ENCODE peak calls at places on chromosomes 13 and 19, in nine cellular contexts. J, F, Z, O, D, I, L, V and N are unnamed samples.

GRCh38 chr19:1932395-1932794 is 8.6 kb upstream of the CSNK1G2 start:
- DNase-seq in J (no peak), Z (no peak), O (no peak), D (no peak), L (no peak), F (no peak), I (no peak), V (no peak), N (no peak)

GRCh38 chr19:40982594-40983101 is 8.4 kb upstream of the CYP2B6 start:
- DNase-seq in V (no peak), O (no peak), L (no peak), I (no peak), Z (peak; percentile 86), D (no peak), F (no peak), J (no peak), N (no peak)

GRCh38 chr13:74573654-74574053 is 439.4 kb upstream of the KLF12 start:
- DNase-seq in O (peak; percentile 9), I (no peak), D (peak; percentile 14), F (peak; percentile 64), Z (peak; percentile 58), J (no peak), V (no peak), L (no peak), N (no peak)

GRCh38 chr19:42325896-42326771 is 699 bp downstream of the MEGF8 start:
- DNase-seq in J (no peak), I (no peak), L (no peak), O (peak; percentile 49), F (peak; percentile 30), V (no peak), D (peak; percentile 38), Z (peak; percentile 53), N (no peak)

GRCh38 chr13:33524086-33524485 is 238.5 kb upstream of the STARD13 start:
- DNase-seq in Z (no peak), O (no peak), I (no peak), V (no peak), L (no peak), J (no peak), D (no peak), F (no peak), N (no peak)

GRCh38 chr19:16022251-16022650 is 54.0 kb upstream of the TPM4 start:
- DNase-seq in D (no peak), J (no peak), V (no peak), Z (peak; percentile 18), I (no peak), O (no peak), F (no peak), L (no peak), N (no peak)

GRCh38 chr13:91539458-91540156 is 141.2 kb downstream of the GPC5 start:
- DNase-seq in V (no peak), I (no peak), Z (no peak), F (no peak), D (no peak), L (no peak), J (no peak), O (peak; percentile 4), N (no peak)

GRCh38 chr13:113297370-113297871 is 382 bp downstream of the LAMP1 start:
- DNase-seq in Z (peak; percentile 45), V (peak; percentile 69), I (no peak), J (peak; percentile 56), O (no peak), F (peak; percentile 58), D (no peak), L (no peak), N (peak; percentile 56)

GRCh38 chr19:42422576-42423461 is 4.4 kb downstream of the LIPE start:
- DNase-seq in V (peak; percentile 74), I (no peak), L (peak; percentile 39), Z (peak; percentile 45), O (peak; percentile 75), F (no peak), J (peak; percentile 35), D (no peak), N (no peak)

GRCh38 chr13:43494206-43494605 is 292.6 kb downstream of the ENOX1 start:
- DNase-seq in J (no peak), D (no peak), F (no peak), Z (no peak), V (no peak), L (no peak), I (no peak), O (no peak), N (no peak)

GRCh38 chr13:92390217-92390616 is 836.4 kb upstream of the GPC6 start:
- DNase-seq in J (no peak), F (peak; percentile 67), V (no peak), I (no peak), Z (no peak), L (no peak), O (peak; percentile 18), D (no peak), N (no peak)

GRCh38 chr19:47625650-47626049 is 16.7 kb downstream of the BICRA start:
- DNase-seq in J (no peak), V (no peak), I (no peak), D (no peak), Z (no peak), F (no peak), O (no peak), L (no peak), N (no peak)

GRCh38 chr13:111486801-111487200 is 166.4 kb downstream of the TEX29 start:
- DNase-seq in Z (no peak), I (no peak), L (no peak), J (no peak), D (no peak), O (no peak), V (no peak), F (no peak), N (no peak)

GRCh38 chr19:40274585-40275544 is 10.3 kb downstream of the AKT2 start:
- DNase-seq in L (no peak), V (no peak), F (no peak), Z (no peak), D (no peak), I (no peak), J (no peak), O (no peak), N (no peak)

GRCh38 chr13:111385182-111385857 is 64.9 kb downstream of the TEX29 start:
- DNase-seq in V (no peak), I (no peak), F (no peak), D (no peak), J (no peak), Z (peak; percentile 8), L (no peak), O (no peak), N (no peak)

GRCh38 chr13:94825507-94825906 is 113.2 kb upstream of the SOX21 start:
- DNase-seq in V (peak; percentile 68), D (peak; percentile 54), I (peak; percentile 58), F (no peak), O (no peak), J (no peak), Z (peak; percentile 89), L (peak; percentile 79), N (no peak)

GRCh38 chr13:32267836-32268439 is 47.2 kb downstream of the ZAR1L start:
- DNase-seq in F (peak; percentile 37), L (no peak), V (no peak), Z (peak; percentile 85), D (no peak), O (peak; percentile 79), J (peak; percentile 9), I (no peak), N (no peak)

GRCh38 chr13:109509154-109509905 is 277.1 kb downstream of the IRS2 start:
- DNase-seq in J (no peak), O (peak; percentile 37), F (no peak), D (no peak), I (no peak), L (no peak), V (no peak), Z (no peak), N (no peak)

GRCh38 chr13:29683041-29683440 is 87.6 kb upstream of the SLC7A1 start:
- DNase-seq in L (no peak), J (no peak), F (no peak), I (no peak), V (no peak), Z (no peak), D (no peak), O (no peak), N (no peak)

GRCh38 chr19:34336781-34337271 is 28.2 kb upstream of the GPI start:
- DNase-seq in J (peak; percentile 14), V (no peak), F (no peak), D (no peak), L (peak; percentile 57), O (peak; percentile 52), Z (no peak), I (no peak), N (no peak)

GRCh38 chr13:111395511-111396393 is 75.3 kb downstream of the TEX29 start:
- DNase-seq in J (no peak), F (no peak), L (no peak), V (no peak), Z (peak; percentile 16), D (no peak), I (no peak), O (no peak), N (no peak)

GRCh38 chr19:30854207-30854606 is 482.0 kb downstream of the ZNF536 start:
- DNase-seq in V (no peak), J (no peak), F (no peak), O (no peak), L (no peak), Z (no peak), D (no peak), I (no peak), N (no peak)

GRCh38 chr19:7582446-7582845 is 13.2 kb upstream of the CAMSAP3 start:
- DNase-seq in I (no peak), Z (no peak), F (no peak), L (no peak), J (no peak), V (no peak), D (no peak), O (no peak), N (no peak)

GRCh38 chr19:1265611-1266115 is 3.5 kb upstream of the CIRBP start:
- DNase-seq in V (no peak), L (peak; percentile 78), D (peak; percentile 71), Z (no peak), F (no peak), J (peak; percentile 37), O (no peak), I (peak; percentile 71), N (peak; percentile 80)

GRCh38 chr13:66992683-66993082 is 237.5 kb downstream of the PCDH9 start:
- DNase-seq in Z (no peak), L (no peak), J (no peak), V (no peak), O (no peak), I (no peak), F (no peak), D (no peak), N (no peak)

GRCh38 chr19:29887498-29887897 is 54.5 kb upstream of the URI1 start:
- DNase-seq in I (no peak), D (no peak), F (no peak), V (no peak), O (no peak), J (no peak), Z (no peak), L (no peak), N (no peak)

GRCh38 chr19:54379187-54379678 is 14.5 kb upstream of the LAIR1 start:
- DNase-seq in O (no peak), D (no peak), L (no peak), V (no peak), Z (no peak), I (no peak), J (no peak), F (no peak), N (no peak)

GRCh38 chr13:64925284-64925683 is 2304.9 kb downstream of the PCDH9 start:
- DNase-seq in D (no peak), F (no peak), O (peak; percentile 32), I (no peak), V (no peak), L (peak; percentile 9), Z (peak; percentile 75), J (no peak), N (no peak)

GRCh38 chr13:95185311-95185710 is 115.9 kb downstream of the ABCC4 start:
- DNase-seq in V (no peak), I (no peak), J (no peak), L (no peak), Z (no peak), O (no peak), D (no peak), F (no peak), N (no peak)

GRCh38 chr13:101492251-101492910 is 39.9 kb downstream of the ITGBL1 start:
- DNase-seq in L (no peak), V (no peak), F (no peak), J (no peak), D (no peak), O (no peak), Z (no peak), I (no peak), N (no peak)

GRCh38 chr13:62305758-62306157 is 890.1 kb upstream of the PCDH20 start:
- DNase-seq in D (no peak), I (no peak), L (no peak), V (no peak), J (no peak), Z (no peak), O (no peak), F (no peak), N (no peak)